ENCODE peak calls at places on chromosomes 16 and 17, in six cellular contexts. Z is adrenal gland, U is sigmoid colon, T is Peyer's patch, R is body of pancreas, E is ovary. K is an unnamed sample.

GRCh38 chr17:34519286-34519685 is 60.1 kb upstream of the TMEM132E start:
- DNase-seq in Z (peak), U (no peak), T (no peak), R (no peak), E (no peak), K (no peak)

GRCh38 chr16:85798283-85798776 is 1.0 kb downstream of the EMC8 start:
- DNase-seq in Z (no peak), U (no peak), T (no peak), R (no peak), E (no peak), K (no peak)

GRCh38 chr16:19284207-19284606 is 1.3 kb upstream of the CLEC19A start:
- DNase-seq in Z (peak), U (no peak), T (no peak), R (peak), E (no peak), K (peak)

GRCh38 chr16:30957456-30958163 is at the start of gene SETD1A:
- DNase-seq in Z (peak), U (peak), T (peak), R (peak), E (peak), K (peak)

GRCh38 chr16:3021449-3022207 is 1.5 kb downstream of the TNFRSF12A start:
- DNase-seq in Z (peak), U (peak), T (peak), R (peak), E (peak), K (peak)

GRCh38 chr16:17396762-17397498 is 73.8 kb downstream of the XYLT1 start:
- DNase-seq in Z (peak), U (no peak), T (peak), R (peak), E (peak), K (peak)

GRCh38 chr17:41325126-41325525 is 9.6 kb upstream of the KRTAP17-1 start:
- DNase-seq in Z (no peak), U (no peak), T (no peak), R (no peak), E (no peak), K (no peak)

GRCh38 chr17:45428050-45428953 is 4.4 kb downstream of the ARHGAP27 start:
- DNase-seq in Z (peak), U (peak), T (peak), R (peak), E (peak), K (peak)

GRCh38 chr16:50841081-50841886 is 99.4 kb downstream of the CYLD start:
- DNase-seq in Z (peak), U (no peak), T (no peak), R (peak), E (peak), K (no peak)

GRCh38 chr16:28592511-28592910 is 4.3 kb downstream of the SULT1A2 start:
- DNase-seq in Z (no peak), U (no peak), T (no peak), R (no peak), E (no peak), K (no peak)
- H3K27ac ChIP-seq in Z (no peak), U (no peak), T (no peak), R (no peak), E (no peak), K (no peak)

DNA sequence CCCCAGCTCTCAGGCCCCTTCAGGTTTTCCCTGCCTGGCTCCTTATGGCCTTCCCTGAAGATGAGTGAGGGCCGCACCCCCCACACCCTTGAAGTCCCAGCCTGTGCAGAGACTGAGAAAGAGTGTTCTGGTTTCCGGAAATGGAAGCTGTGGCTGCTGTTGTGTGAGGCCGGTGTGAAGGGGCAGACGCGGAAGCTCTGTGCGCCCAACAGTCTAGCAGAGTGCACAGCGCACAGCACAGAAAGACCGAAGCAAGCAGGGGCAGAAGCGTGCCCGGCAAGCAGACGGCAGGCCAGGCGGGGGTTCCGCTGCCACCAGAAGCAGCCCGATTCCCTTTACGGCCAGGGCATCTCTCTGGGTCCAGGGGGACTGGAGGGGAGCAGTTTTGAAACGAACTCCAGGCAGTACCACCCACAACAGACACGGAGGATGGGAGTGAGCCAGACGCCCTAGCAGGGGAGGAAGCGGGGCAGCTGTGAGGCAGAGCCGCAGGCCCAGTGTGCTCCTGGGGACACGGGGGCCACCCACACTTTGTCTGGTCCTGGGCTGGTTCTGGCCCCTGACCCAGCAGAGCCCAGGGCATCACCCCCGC is 16.7 kb downstream of the TPSG1 start:
- DNase-seq in Z (no peak), U (no peak), T (no peak), R (no peak), E (no peak), K (no peak)
- TF ChIP-seq POLR2A in Z (no peak), U (no peak), T (no peak), R (no peak), E (no peak), K (no peak)

GRCh38 chr17:82901836-82902235 is 62.0 kb upstream of the ZNF750 start:
- DNase-seq in Z (no peak), U (no peak), T (no peak), R (no peak), E (no peak), K (no peak)

GRCh38 chr17:82901356-82901755 is 61.5 kb upstream of the ZNF750 start:
- DNase-seq in Z (no peak), U (no peak), T (no peak), R (no peak), E (no peak), K (no peak)

GRCh38 chr17:82902972-82903874 is 63.4 kb upstream of the ZNF750 start:
- DNase-seq in Z (no peak), U (no peak), T (no peak), R (no peak), E (no peak), K (no peak)

GRCh38 chr17:82907797-82908261 is 68.0 kb upstream of the ZNF750 start:
- DNase-seq in Z (no peak), U (no peak), T (no peak), R (no peak), E (peak), K (no peak)

DNA sequence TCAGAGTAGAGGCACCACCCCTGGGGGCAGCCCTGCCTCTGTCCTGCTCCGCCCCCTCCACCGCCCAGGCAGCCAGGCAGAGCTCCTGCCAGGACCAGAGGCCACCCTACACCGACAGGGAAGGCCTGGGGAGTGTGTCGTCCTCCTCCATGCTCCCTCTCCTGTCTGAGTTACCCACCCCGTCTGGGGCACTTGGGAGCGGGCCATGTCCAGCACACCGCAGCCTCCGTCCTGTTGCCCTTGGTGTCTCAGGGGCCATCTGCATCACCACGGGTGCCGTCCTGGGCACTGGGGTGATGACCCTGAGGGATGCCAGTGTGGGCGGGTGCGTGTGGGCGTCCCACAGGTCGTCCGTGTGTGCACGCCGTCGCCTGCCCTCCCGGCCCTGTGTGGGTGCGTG is 65.3 kb upstream of the ZNF750 start:
- DNase-seq in Z (no peak), U (no peak), T (no peak), R (no peak), E (no peak), K (no peak)
- H3K27ac ChIP-seq in Z (no peak), U (no peak), T (no peak), R (no peak), E (no peak), K (no peak)

GRCh38 chr16:89847056-89847929 is 19.0 kb downstream of the SPIRE2 start:
- DNase-seq in Z (no peak), U (no peak), T (peak), R (no peak), E (no peak), K (peak)
- TF ChIP-seq POLR2A in Z (no peak), U (no peak), T (no peak), R (no peak), E (no peak), K (no peak)

DNA sequence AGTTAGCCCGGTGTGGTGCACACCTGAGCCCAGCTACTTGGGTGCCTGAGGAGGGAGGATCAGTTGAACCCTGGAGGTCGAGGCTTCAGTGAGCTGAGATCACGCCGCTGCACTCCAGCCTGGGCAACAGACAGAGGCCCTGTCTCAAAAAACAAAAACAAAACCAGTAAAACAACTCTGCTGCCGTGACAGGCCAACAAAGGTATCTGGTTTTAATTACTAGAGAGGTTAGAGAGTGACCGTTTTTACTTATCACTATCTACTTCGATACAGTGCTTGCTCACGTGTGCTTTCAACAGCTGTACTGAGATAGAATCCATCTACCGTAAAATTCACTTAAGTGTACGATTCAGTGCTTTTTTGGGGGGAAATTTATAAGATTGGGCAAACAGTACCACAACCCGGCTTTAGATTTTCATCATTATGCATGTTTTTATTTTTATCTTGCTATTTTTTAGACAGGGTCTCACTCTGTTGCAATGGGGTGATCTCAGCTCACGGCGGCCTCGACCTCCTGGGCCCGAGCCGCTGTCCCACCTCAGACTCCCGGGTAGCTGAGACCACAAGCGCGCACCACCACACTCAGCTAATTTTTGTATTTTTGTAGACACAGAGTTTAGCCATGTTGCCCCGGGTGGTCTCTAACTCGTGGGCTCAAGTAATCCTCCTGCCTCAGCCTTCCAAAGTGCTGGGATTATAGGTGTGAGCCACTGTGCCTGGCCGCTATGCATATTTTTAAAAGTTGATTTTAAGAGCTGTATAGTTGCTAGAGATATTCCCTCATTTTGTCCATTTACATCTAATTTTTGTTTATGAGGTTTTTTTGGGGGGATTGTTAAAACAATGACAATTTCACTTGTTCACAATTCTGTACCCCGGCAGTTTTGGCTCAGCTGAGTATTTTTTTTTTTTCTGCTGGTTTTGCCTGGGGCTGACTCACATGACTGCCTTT is 30.9 kb downstream of the SERPINF1 start:
- DNase-seq in Z (no peak), U (no peak), T (no peak), R (no peak), E (peak), K (no peak)
- H3K27ac ChIP-seq in Z (no peak), U (no peak), T (no peak), R (no peak), E (no peak), K (peak)

GRCh38 chr17:29617125-29617480 is 5.6 kb downstream of the CORO6 start:
- DNase-seq in Z (peak), U (peak), T (peak), R (peak), E (peak), K (peak)
- TF ChIP-seq POLR2A in Z (no peak), U (no peak), T (no peak), R (no peak), E (no peak), K (peak)

GRCh38 chr17:42521666-42522262 is 14.3 kb upstream of the NAGLU start:
- DNase-seq in Z (peak), U (peak), T (no peak), R (no peak), E (peak), K (no peak)

GRCh38 chr17:42521036-42521435 is 15.0 kb upstream of the NAGLU start:
- DNase-seq in Z (peak), U (no peak), T (no peak), R (no peak), E (peak), K (no peak)

GRCh38 chr17:42522263-42522790 is 13.7 kb upstream of the NAGLU start:
- DNase-seq in Z (peak), U (no peak), T (no peak), R (no peak), E (peak), K (no peak)

GRCh38 chr17:42520540-42520951 is 15.5 kb upstream of the NAGLU start:
- DNase-seq in Z (no peak), U (no peak), T (no peak), R (no peak), E (peak), K (no peak)

DNA sequence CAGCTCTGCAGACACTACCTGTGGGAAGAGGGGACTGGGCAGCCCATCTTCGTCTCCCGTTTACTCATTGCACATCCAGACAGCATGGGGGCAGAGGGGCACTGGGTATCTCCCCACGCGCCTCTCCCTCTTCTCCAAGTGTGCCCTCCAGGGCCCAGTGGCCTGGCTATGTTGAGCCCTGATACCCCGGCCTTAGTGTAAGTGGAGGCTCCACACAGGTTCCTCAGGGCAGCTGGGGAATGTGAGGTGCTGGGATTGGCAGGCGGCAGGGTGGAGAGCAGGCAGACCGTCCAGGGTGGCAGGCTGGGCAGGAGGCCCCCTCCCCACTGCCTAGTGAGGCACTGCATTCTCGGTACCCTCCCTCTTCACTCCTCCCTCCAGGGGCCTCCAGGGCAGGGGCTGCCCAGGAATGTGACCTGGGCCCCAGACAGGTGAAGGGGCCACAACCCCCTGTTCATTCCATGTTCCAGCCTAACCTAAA is 13.2 kb upstream of the NAGLU start:
- DNase-seq in Z (no peak), U (no peak), T (no peak), R (no peak), E (peak), K (no peak)
- H3K27ac ChIP-seq in Z (peak), U (peak), T (peak), R (no peak), E (peak), K (peak)

GRCh38 chr17:49760909-49761558 is 2.9 kb downstream of the FAM117A start:
- DNase-seq in Z (no peak), U (no peak), T (no peak), R (no peak), E (no peak), K (no peak)
- TF ChIP-seq POLR2A in Z (no peak), U (no peak), T (no peak), R (no peak), E (no peak), K (no peak)